ENCODE peak calls at places on chromosomes 11 and 22, in seven cellular contexts. U, V, S, R, F, O and L are unnamed samples. For H3K4me1, the result is how much of the 10 kb centered on the place peaks cover.

GRCh38 chr22:31039393-31039792 is 41.7 kb upstream of the SMTN start:
- DNase-seq in U (peak), V (peak), S (no peak), R (no peak), F (no peak), O (no peak), L (no peak)

GRCh38 chr11:65776196-65776595 is 4.6 kb downstream of the AP5B1 start:
- DNase-seq in U (no peak), V (no peak), S (no peak), R (no peak), F (peak), O (peak), L (peak)

GRCh38 chr22:24159650-24160049 is 21.6 kb upstream of the SUSD2 start:
- DNase-seq in U (no peak), V (no peak), S (no peak), R (no peak), F (no peak), O (no peak), L (no peak)

GRCh38 chr11:103700605-103701004 is 335.8 kb upstream of the DDI1 start:
- DNase-seq in U (no peak), V (no peak), S (no peak), R (no peak), F (no peak), O (peak), L (no peak)

GRCh38 chr22:42321908-42322561 is 51.6 kb upstream of the TCF20 start:
- DNase-seq in U (no peak), V (no peak), S (no peak), R (no peak), F (no peak), O (no peak), L (no peak)

GRCh38 chr22:31692186-31692886 is 30.3 kb upstream of the PISD start:
- DNase-seq in U (no peak), V (no peak), S (no peak), R (no peak), F (no peak), O (no peak), L (no peak)

GRCh38 chr11:23990346-23990745 is 506.5 kb upstream of the LUZP2 start:
- DNase-seq in U (no peak), V (no peak), S (no peak), R (no peak), F (no peak), O (no peak), L (no peak)

GRCh38 chr22:46958649-46959048 is 196.2 kb downstream of the TBC1D22A start:
- DNase-seq in U (no peak), V (no peak), S (no peak), R (no peak), F (no peak), O (no peak), L (no peak)

GRCh38 chr11:72969894-72970335 is 155.7 kb downstream of the ATG16L2 start:
- DNase-seq in U (no peak), V (no peak), S (no peak), R (no peak), F (no peak), O (no peak), L (no peak)

GRCh38 chr22:33472462-33473344 is 414.5 kb upstream of the SYN3 start:
- DNase-seq in U (no peak), V (no peak), S (no peak), R (no peak), F (no peak), O (no peak), L (no peak)

GRCh38 chr22:24419480-24419860 is 7.9 kb upstream of the ADORA2A start:
- DNase-seq in U (no peak), V (no peak), S (no peak), R (no peak), F (no peak), O (no peak), L (no peak)

GRCh38 chr22:36528795-36529718 is at the start of gene EIF3D:
- DNase-seq in U (peak), V (peak), S (peak), R (peak), F (peak), O (peak), L (peak)

GRCh38 chr11:69894126-69895047 is 75.2 kb upstream of the FGF3 start:
- DNase-seq in U (no peak), V (no peak), S (no peak), R (peak), F (no peak), O (no peak), L (no peak)

GRCh38 chr11:69662806-69663205 is 12.3 kb downstream of the LTO1 start:
- DNase-seq in U (no peak), V (no peak), S (no peak), R (peak), F (no peak), O (no peak), L (no peak)

GRCh38 chr11:28619870-28620540 is 511.8 kb downstream of the METTL15 start:
- DNase-seq in U (no peak), V (no peak), S (peak), R (no peak), F (no peak), O (no peak), L (no peak)

GRCh38 chr11:132093861-132094260 is 723.4 kb downstream of the NTM start:
- DNase-seq in U (no peak), V (no peak), S (no peak), R (no peak), F (no peak), O (no peak), L (no peak)

GRCh38 chr22:37492428-37493344 is 6.5 kb upstream of the MFNG start:
- DNase-seq in U (no peak), V (no peak), S (peak), R (no peak), F (no peak), O (no peak), L (no peak)

GRCh38 chr11:84899134-84899533 is 728.0 kb downstream of the DLG2 start:
- DNase-seq in U (no peak), V (no peak), S (no peak), R (no peak), F (no peak), O (no peak), L (no peak)

GRCh38 chr22:49502126-49502826 is 325.4 kb downstream of the BRD1 start:
- DNase-seq in U (no peak), V (no peak), S (peak), R (no peak), F (no peak), O (no peak), L (no peak)

GRCh38 chr11:117143871-117144476 is at the start of gene PAFAH1B2:
- DNase-seq in U (peak), V (peak), S (peak), R (peak), F (peak), O (peak), L (peak)

GRCh38 chr11:72975778-72976520 is 161.7 kb downstream of the ATG16L2 start:
- DNase-seq in U (no peak), V (no peak), S (no peak), R (no peak), F (no peak), O (no peak), L (no peak)

GRCh38 chr11:71331631-71332030 is 79.3 kb upstream of the SHANK2 start:
- DNase-seq in U (no peak), V (no peak), S (no peak), R (no peak), F (no peak), O (no peak), L (no peak)

GRCh38 chr22:44968736-44969135 is 41.1 kb downstream of the PHF21B start:
- DNase-seq in U (no peak), V (no peak), S (no peak), R (no peak), F (no peak), O (no peak), L (no peak)

GRCh38 chr11:58503361-58503856 is 4.5 kb downstream of the OR5B21 start:
- DNase-seq in U (no peak), V (no peak), S (no peak), R (no peak), F (no peak), O (no peak), L (no peak)

GRCh38 chr11:116793476-116794096 is 1.9 kb upstream of the APOA5 start:
- DNase-seq in U (no peak), V (no peak), S (no peak), R (no peak), F (no peak), O (no peak), L (no peak)

GRCh38 chr11:129894281-129895125 is 875 bp downstream of the NFRKB start:
- DNase-seq in U (no peak), V (no peak), S (no peak), R (no peak), F (no peak), O (no peak), L (no peak)

GRCh38 chr11:36147491-36147890 is 141.7 kb downstream of the COMMD9 start:
- DNase-seq in U (no peak), V (no peak), S (no peak), R (no peak), F (no peak), O (no peak), L (no peak)

GRCh38 chr11:102589047-102589459 is 36.1 kb downstream of the MMP20 start:
- DNase-seq in U (no peak), V (no peak), S (no peak), R (no peak), F (no peak), O (no peak), L (no peak)

GRCh38 chr11:86484164-86484794 is 109.6 kb downstream of the CCDC81 start:
- DNase-seq in U (peak), V (no peak), S (peak), R (no peak), F (no peak), O (peak), L (peak)

GRCh38 chr11:86481399-86481798 is 106.7 kb downstream of the CCDC81 start:
- DNase-seq in U (no peak), V (no peak), S (no peak), R (no peak), F (no peak), O (no peak), L (no peak)

GRCh38 chr11:86482684-86483083 is 108.0 kb downstream of the CCDC81 start:
- DNase-seq in U (no peak), V (no peak), S (no peak), R (no peak), F (no peak), O (no peak), L (no peak)

GRCh38 chr11:86484795-86485166 is 110.1 kb downstream of the CCDC81 start:
- DNase-seq in U (no peak), V (no peak), S (no peak), R (no peak), F (no peak), O (no peak), L (no peak)

DNA sequence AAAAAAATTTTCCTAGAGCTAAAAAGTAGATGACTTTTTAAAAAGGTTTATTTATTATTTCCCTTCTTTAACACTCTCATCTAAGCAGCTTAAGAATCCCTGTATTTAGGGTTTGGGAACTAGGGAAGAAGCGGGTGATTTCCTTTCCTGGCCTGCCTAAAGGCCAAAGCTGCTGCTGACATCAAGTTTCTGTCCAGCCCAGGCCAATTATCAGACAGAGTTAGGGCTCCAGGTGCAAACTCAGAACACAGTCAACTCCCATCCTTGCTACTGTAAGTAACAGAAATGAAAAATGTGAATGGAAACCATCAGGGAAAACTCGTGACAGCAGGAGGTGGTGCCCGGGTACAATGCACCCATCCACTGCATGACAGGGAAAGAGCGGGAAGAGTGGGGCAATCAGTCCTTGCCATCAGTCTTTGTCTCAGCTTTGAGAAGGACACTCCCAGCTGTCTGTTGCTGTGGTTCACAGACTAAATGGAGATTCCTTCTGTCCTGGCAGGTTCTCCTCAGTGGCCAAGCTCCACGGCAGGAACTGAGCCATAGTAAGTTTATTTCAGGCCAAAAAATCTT is 109.0 kb downstream of the CCDC81 start:
- DNase-seq in U (no peak), V (no peak), S (no peak), R (no peak), F (no peak), O (no peak), L (no peak)
- TF ChIP-seq POLR2A in U (no peak), V (no peak), S (no peak), R (no peak), F (no peak), O (no peak), L (no peak)

GRCh38 chr11:12552677-12553076 is 121.5 kb upstream of the TEAD1 start:
- DNase-seq in U (peak), V (no peak), S (no peak), R (no peak), F (peak), O (peak), L (peak)
- H3K4me1 ChIP-seq in U (under half), V (under half), S (under half), R (under half), F (under half), O (under half), L (under half)

GRCh38 chr22:17969732-17970131 is 54.6 kb downstream of the MICAL3 start:
- DNase-seq in U (peak), V (no peak), S (peak), R (no peak), F (no peak), O (no peak), L (no peak)
- TF ChIP-seq POLR2A in U (no peak), V (no peak), S (peak), R (no peak), F (no peak), O (no peak), L (no peak)

GRCh38 chr11:3950996-3951662 is 95.7 kb downstream of the STIM1 start:
- DNase-seq in U (no peak), V (no peak), S (no peak), R (no peak), F (no peak), O (no peak), L (no peak)
- H3K4me1 ChIP-seq in U (under half), V (under half), S (under half), R (under half), F (half or more), O (half or more), L (under half)

DNA sequence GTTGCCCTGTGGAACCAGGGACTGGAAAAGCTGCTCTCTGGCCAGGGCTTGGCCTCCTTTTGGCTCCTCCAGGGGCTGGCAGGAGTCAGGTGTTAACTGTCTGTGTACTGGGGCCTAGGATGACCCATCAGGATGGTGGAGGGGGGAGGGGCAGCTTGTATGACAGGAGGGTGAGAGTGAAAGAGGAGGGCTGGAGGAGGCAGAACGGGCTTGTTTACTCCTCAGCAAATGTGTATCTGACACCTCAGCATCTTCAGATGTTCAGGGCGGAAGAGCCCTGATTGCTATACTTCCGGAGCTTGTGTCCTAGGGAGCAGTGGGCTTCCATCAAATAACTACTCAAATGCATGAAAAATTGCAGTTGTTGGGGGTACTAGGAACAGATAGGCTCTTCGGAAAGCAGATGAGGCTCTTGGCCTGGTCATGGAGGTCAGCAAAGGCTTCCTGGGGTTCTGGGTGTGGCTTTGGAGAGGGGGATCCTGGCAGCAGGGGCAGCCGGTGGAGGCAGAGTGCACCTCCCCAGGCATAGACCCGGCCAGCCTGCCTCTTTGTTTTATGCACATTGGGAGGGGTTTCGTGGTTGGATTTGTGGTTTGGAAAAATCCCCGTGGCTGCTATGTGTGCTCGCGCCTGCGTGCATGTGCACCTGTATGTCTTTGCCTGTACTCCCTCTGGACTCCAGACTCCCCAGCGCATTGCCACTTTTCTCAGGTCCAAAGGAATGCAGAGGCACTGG is 31.2 kb downstream of the CD82 start:
- DNase-seq in U (no peak), V (no peak), S (no peak), R (no peak), F (no peak), O (peak), L (no peak)
- TF ChIP-seq POLR2A in U (no peak), V (no peak), S (no peak), R (no peak), F (no peak), O (no peak), L (no peak)

DNA sequence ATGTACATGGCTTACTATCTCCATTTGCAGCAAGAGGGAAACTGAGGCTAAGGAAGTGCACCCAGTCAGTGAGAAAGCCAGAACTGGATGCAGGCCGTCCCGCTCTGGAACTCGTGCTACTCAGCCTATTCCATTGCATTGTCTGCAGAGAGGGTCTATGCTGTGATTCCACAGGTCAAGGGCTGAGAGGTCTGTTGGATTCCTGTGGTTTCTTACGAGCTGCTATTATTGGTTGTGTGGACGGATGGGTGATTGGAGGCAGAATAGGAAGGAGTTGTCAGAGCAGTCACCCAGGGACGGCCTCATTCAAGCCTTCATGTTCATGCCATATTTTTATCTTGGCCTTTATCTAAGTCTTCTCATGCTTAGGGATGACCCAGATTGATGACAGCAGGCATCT is 33.4 kb downstream of the SCGB1A1 start:
- DNase-seq in U (no peak), V (no peak), S (no peak), R (no peak), F (no peak), O (no peak), L (no peak)
- H3K4me1 ChIP-seq in U (under half), V (under half), S (under half), R (under half), F (under half), O (under half), L (under half)

DNA sequence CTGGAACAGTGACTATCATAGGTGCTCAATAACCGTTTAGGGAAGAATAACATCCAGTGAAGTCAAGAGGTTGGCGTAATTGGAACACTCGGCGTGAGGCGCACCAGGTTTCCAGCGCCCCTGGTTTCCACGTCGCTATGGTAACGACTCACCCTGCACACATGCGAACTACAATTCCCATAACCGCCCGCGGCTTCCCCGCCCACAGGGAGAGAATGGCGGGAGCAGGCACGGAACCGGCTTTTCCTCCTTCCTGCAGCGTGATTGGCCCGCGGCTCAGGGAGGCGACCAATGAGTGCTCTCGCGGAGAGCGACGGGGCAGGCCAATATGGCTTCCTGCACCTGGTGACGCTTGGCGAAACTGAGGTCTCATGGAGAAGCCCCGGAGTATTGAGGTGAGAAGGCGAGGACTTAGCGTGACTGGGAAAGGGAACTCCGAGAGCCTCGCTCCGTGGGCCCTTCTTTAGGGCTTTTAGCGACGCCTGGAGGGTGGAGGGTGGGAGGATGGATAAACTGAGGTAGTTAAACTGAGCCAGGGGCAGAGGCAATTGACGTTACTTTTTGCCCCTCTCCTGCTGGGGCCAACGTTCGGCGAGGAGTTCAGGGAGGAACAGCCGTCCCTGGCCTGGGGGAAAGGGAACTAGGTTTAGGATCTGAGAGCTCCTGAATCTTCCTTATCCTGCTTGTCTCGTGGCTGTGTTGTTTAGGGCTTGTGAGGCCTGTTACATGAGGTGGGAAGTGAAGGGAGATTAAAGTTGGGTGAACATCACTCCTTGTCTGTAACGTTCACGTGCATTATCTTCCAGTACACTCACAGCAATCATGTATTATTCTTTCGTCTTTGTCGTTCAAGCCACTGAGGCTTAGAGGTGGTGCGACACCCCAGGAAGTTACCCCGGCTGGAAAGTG is at the start of gene L3MBTL2:
- DNase-seq in U (peak), V (peak), S (peak), R (peak), F (peak), O (peak), L (peak)
- TF ChIP-seq POLR2A in U (no peak), V (no peak), S (peak), R (peak), F (no peak), O (no peak), L (peak)